ENCODE peak calls at places on chromosomes 5 and 9, in six cellular contexts. One of them, this sample, is unnamed.

GRCh38 chr5:132662925-132663770 is 5.2 kb downstream of the IL13 start:
- DNase-seq in endothelial cell of umbilical vein: no peak
- DNase-seq in WTC11: no peak
- DNase-seq in SK-N-SH: no peak
- DNase-seq in HepG2: peak
- DNase-seq in A549: no peak
- DNase-seq in this sample: peak

GRCh38 chr9:132828201-132828770 is 49.8 kb downstream of the AK8 start:
- DNase-seq in HepG2: no peak
- DNase-seq in endothelial cell of umbilical vein: no peak
- DNase-seq in WTC11: no peak
- DNase-seq in A549: no peak
- DNase-seq in SK-N-SH: no peak
- DNase-seq in this sample: no peak

GRCh38 chr9:3478549-3478953 is 47.2 kb downstream of the RFX3 start:
- DNase-seq in SK-N-SH: no peak
- DNase-seq in WTC11: no peak
- DNase-seq in HepG2: peak
- DNase-seq in A549: no peak
- DNase-seq in endothelial cell of umbilical vein: peak
- DNase-seq in this sample: no peak

GRCh38 chr5:6803981-6804550 is 90.8 kb downstream of the TENT4A start:
- DNase-seq in HepG2: no peak
- DNase-seq in WTC11: no peak
- DNase-seq in endothelial cell of umbilical vein: no peak
- DNase-seq in SK-N-SH: peak
- DNase-seq in A549: no peak
- DNase-seq in this sample: no peak

GRCh38 chr9:120389867-120390266 is 190.1 kb downstream of the CDK5RAP2 start:
- DNase-seq in SK-N-SH: no peak
- DNase-seq in HepG2: no peak
- DNase-seq in WTC11: no peak
- DNase-seq in endothelial cell of umbilical vein: no peak
- DNase-seq in A549: no peak
- DNase-seq in this sample: no peak

GRCh38 chr9:87016681-87017080 is 69.4 kb upstream of the GAS1 start:
- DNase-seq in HepG2: no peak
- DNase-seq in WTC11: no peak
- DNase-seq in endothelial cell of umbilical vein: no peak
- DNase-seq in SK-N-SH: no peak
- DNase-seq in A549: no peak
- DNase-seq in this sample: no peak

GRCh38 chr5:67475489-67475888 is 278.9 kb upstream of the CD180 start:
- DNase-seq in WTC11: no peak
- DNase-seq in A549: no peak
- DNase-seq in HepG2: no peak
- DNase-seq in SK-N-SH: no peak
- DNase-seq in endothelial cell of umbilical vein: no peak
- DNase-seq in this sample: no peak

GRCh38 chr5:58064799-58065198 is 395.1 kb downstream of the PLK2 start:
- DNase-seq in endothelial cell of umbilical vein: no peak
- DNase-seq in WTC11: no peak
- DNase-seq in A549: no peak
- DNase-seq in SK-N-SH: no peak
- DNase-seq in HepG2: no peak
- DNase-seq in this sample: no peak

GRCh38 chr9:4139201-4139600 is 160.7 kb downstream of the GLIS3 start:
- DNase-seq in endothelial cell of umbilical vein: no peak
- DNase-seq in HepG2: no peak
- DNase-seq in WTC11: no peak
- DNase-seq in A549: no peak
- DNase-seq in SK-N-SH: no peak
- DNase-seq in this sample: no peak

GRCh38 chr9:29230931-29231330 is 1657.7 kb upstream of the C9orf72 start:
- DNase-seq in HepG2: no peak
- DNase-seq in WTC11: no peak
- DNase-seq in A549: no peak
- DNase-seq in endothelial cell of umbilical vein: no peak
- DNase-seq in SK-N-SH: no peak
- DNase-seq in this sample: no peak

GRCh38 chr9:117114768-117115167 is 300.1 kb downstream of the ASTN2 start:
- DNase-seq in WTC11: peak
- DNase-seq in endothelial cell of umbilical vein: no peak
- DNase-seq in SK-N-SH: no peak
- DNase-seq in HepG2: no peak
- DNase-seq in A549: no peak
- DNase-seq in this sample: peak

GRCh38 chr5:138752341-138752950 is 779 bp upstream of the CTNNA1 start:
- DNase-seq in endothelial cell of umbilical vein: no peak
- DNase-seq in WTC11: peak
- DNase-seq in A549: peak
- DNase-seq in SK-N-SH: no peak
- DNase-seq in HepG2: peak
- DNase-seq in this sample: peak

GRCh38 chr9:129584136-129584535 is 36.8 kb downstream of the C9orf50 start:
- DNase-seq in WTC11: peak
- DNase-seq in HepG2: peak
- DNase-seq in A549: peak
- DNase-seq in endothelial cell of umbilical vein: peak
- DNase-seq in SK-N-SH: peak
- DNase-seq in this sample: peak

GRCh38 chr5:178121450-178122276 is 8.3 kb downstream of the N4BP3 start:
- DNase-seq in WTC11: no peak
- DNase-seq in HepG2: no peak
- DNase-seq in endothelial cell of umbilical vein: no peak
- DNase-seq in SK-N-SH: peak
- DNase-seq in A549: no peak
- DNase-seq in this sample: peak

GRCh38 chr5:10590226-10591047 is 26.6 kb downstream of the ANKRD33B start:
- DNase-seq in endothelial cell of umbilical vein: peak
- DNase-seq in A549: peak
- DNase-seq in SK-N-SH: peak
- DNase-seq in HepG2: no peak
- DNase-seq in WTC11: no peak
- DNase-seq in this sample: no peak

GRCh38 chr5:61055434-61056006 is 106.7 kb downstream of the SMIM15 start:
- DNase-seq in endothelial cell of umbilical vein: peak
- DNase-seq in HepG2: peak
- DNase-seq in A549: peak
- DNase-seq in WTC11: no peak
- DNase-seq in SK-N-SH: peak
- DNase-seq in this sample: peak

GRCh38 chr5:54387031-54387430 is 68.5 kb upstream of the HSPB3 start:
- DNase-seq in WTC11: no peak
- DNase-seq in A549: no peak
- DNase-seq in HepG2: no peak
- DNase-seq in endothelial cell of umbilical vein: no peak
- DNase-seq in SK-N-SH: no peak
- DNase-seq in this sample: no peak

GRCh38 chr9:121073038-121073437 is 1.7 kb upstream of the CNTRL start:
- DNase-seq in WTC11: no peak
- DNase-seq in SK-N-SH: no peak
- DNase-seq in endothelial cell of umbilical vein: peak
- DNase-seq in A549: no peak
- DNase-seq in HepG2: no peak
- DNase-seq in this sample: peak

GRCh38 chr9:34454571-34455065 is 3.8 kb downstream of the FAM219A start:
- DNase-seq in WTC11: no peak
- DNase-seq in SK-N-SH: peak
- DNase-seq in endothelial cell of umbilical vein: no peak
- DNase-seq in A549: peak
- DNase-seq in HepG2: no peak
- DNase-seq in this sample: peak

GRCh38 chr5:87765009-87765408 is 352.3 kb upstream of the CCNH start:
- DNase-seq in endothelial cell of umbilical vein: no peak
- DNase-seq in SK-N-SH: no peak
- DNase-seq in HepG2: no peak
- DNase-seq in A549: no peak
- DNase-seq in WTC11: peak
- DNase-seq in this sample: no peak

GRCh38 chr5:172455511-172456061 is 1.3 kb upstream of the SH3PXD2B start:
- DNase-seq in SK-N-SH: no peak
- DNase-seq in WTC11: peak
- DNase-seq in HepG2: no peak
- DNase-seq in endothelial cell of umbilical vein: peak
- DNase-seq in A549: no peak
- DNase-seq in this sample: no peak

GRCh38 chr5:134022333-134022732 is 17.6 kb upstream of the VDAC1 start:
- DNase-seq in A549: no peak
- DNase-seq in endothelial cell of umbilical vein: no peak
- DNase-seq in HepG2: no peak
- DNase-seq in SK-N-SH: no peak
- DNase-seq in WTC11: no peak
- DNase-seq in this sample: no peak

GRCh38 chr5:178234753-178235599 is 2.4 kb upstream of the PHYKPL start:
- DNase-seq in SK-N-SH: peak
- DNase-seq in A549: peak
- DNase-seq in HepG2: peak
- DNase-seq in WTC11: peak
- DNase-seq in endothelial cell of umbilical vein: peak
- DNase-seq in this sample: peak

GRCh38 chr5:130526708-130527107 is 622.4 kb downstream of the CHSY3 start:
- DNase-seq in SK-N-SH: no peak
- DNase-seq in WTC11: no peak
- DNase-seq in A549: no peak
- DNase-seq in HepG2: no peak
- DNase-seq in endothelial cell of umbilical vein: no peak
- DNase-seq in this sample: no peak

GRCh38 chr9:32738501-32739172 is 44.7 kb upstream of the TMEM215 start:
- DNase-seq in WTC11: no peak
- DNase-seq in endothelial cell of umbilical vein: no peak
- DNase-seq in HepG2: no peak
- DNase-seq in A549: no peak
- DNase-seq in SK-N-SH: no peak
- DNase-seq in this sample: no peak

GRCh38 chr5:137142371-137143243 is 356.5 kb downstream of the SPOCK1 start:
- DNase-seq in WTC11: no peak
- DNase-seq in SK-N-SH: no peak
- DNase-seq in HepG2: no peak
- DNase-seq in endothelial cell of umbilical vein: no peak
- DNase-seq in A549: no peak
- DNase-seq in this sample: no peak

GRCh38 chr9:127159949-127160610 is 37.6 kb upstream of the ANGPTL2 start:
- DNase-seq in SK-N-SH: no peak
- DNase-seq in A549: no peak
- DNase-seq in WTC11: no peak
- DNase-seq in HepG2: no peak
- DNase-seq in endothelial cell of umbilical vein: no peak
- DNase-seq in this sample: no peak

GRCh38 chr5:178348356-178349146 is 115.9 kb upstream of the PHYKPL start:
- DNase-seq in A549: no peak
- DNase-seq in HepG2: no peak
- DNase-seq in endothelial cell of umbilical vein: no peak
- DNase-seq in SK-N-SH: peak
- DNase-seq in WTC11: no peak
- DNase-seq in this sample: no peak

DNA sequence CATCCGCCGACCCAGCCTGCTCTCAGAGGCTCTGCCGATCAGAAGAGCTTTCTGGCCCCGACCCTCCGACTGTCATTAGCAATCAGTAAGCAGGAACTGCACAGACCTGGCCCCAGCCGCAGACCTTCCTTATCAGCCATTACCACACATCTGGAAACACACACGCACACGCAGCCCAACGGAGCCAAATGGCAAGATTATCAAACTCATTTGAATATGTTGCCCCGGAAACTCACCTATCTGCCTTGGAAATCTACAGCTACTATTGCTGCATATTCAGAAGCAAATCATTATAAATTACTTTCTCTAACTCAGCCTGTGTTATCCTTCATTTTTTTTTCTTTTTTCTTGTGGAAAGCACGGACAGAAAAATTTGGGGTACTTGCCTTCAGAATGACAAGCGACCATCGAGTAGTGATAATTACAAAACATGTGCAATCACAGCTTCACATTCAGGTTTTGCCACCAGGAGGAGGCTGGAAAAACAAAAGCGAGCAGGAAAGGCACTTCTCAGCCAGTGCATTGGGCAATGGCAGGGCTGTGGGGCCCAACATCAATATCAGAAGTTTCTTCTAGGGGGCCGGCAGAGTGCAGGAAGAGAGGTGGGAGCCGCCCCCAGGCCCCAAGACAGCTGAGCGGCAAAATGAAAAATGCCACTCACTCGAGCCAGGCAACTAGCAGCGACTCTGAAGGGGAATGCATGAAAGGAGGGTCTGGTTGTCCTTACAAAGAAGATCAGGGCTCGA is 122.3 kb downstream of the VAV2 start:
- DNase-seq in A549: no peak
- DNase-seq in WTC11: no peak
- DNase-seq in HepG2: no peak
- DNase-seq in SK-N-SH: peak
- DNase-seq in endothelial cell of umbilical vein: peak
- DNase-seq in this sample: peak
- TF ChIP-seq MAX in A549: no peak
- TF ChIP-seq MAX in WTC11: no peak
- TF ChIP-seq MAX in HepG2: no peak
- TF ChIP-seq MAX in SK-N-SH: no peak
- TF ChIP-seq MAX in endothelial cell of umbilical vein: no peak
- TF ChIP-seq MAX in this sample: no peak

GRCh38 chr5:33322632-33323031 is 118.1 kb upstream of the TARS1 start:
- DNase-seq in SK-N-SH: no peak
- DNase-seq in endothelial cell of umbilical vein: no peak
- DNase-seq in WTC11: no peak
- DNase-seq in A549: no peak
- DNase-seq in HepG2: no peak
- DNase-seq in this sample: no peak
- TF ChIP-seq MAX in SK-N-SH: no peak
- TF ChIP-seq MAX in endothelial cell of umbilical vein: no peak
- TF ChIP-seq MAX in WTC11: no peak
- TF ChIP-seq MAX in A549: no peak
- TF ChIP-seq MAX in HepG2: no peak
- TF ChIP-seq MAX in this sample: no peak

GRCh38 chr5:21154526-21154925 is 1166.5 kb upstream of the CDH18 start:
- DNase-seq in A549: no peak
- DNase-seq in SK-N-SH: no peak
- DNase-seq in WTC11: no peak
- DNase-seq in endothelial cell of umbilical vein: peak
- DNase-seq in HepG2: no peak
- DNase-seq in this sample: no peak
- TF ChIP-seq MAX in A549: no peak
- TF ChIP-seq MAX in SK-N-SH: no peak
- TF ChIP-seq MAX in WTC11: no peak
- TF ChIP-seq MAX in endothelial cell of umbilical vein: no peak
- TF ChIP-seq MAX in HepG2: no peak
- TF ChIP-seq MAX in this sample: no peak

DNA sequence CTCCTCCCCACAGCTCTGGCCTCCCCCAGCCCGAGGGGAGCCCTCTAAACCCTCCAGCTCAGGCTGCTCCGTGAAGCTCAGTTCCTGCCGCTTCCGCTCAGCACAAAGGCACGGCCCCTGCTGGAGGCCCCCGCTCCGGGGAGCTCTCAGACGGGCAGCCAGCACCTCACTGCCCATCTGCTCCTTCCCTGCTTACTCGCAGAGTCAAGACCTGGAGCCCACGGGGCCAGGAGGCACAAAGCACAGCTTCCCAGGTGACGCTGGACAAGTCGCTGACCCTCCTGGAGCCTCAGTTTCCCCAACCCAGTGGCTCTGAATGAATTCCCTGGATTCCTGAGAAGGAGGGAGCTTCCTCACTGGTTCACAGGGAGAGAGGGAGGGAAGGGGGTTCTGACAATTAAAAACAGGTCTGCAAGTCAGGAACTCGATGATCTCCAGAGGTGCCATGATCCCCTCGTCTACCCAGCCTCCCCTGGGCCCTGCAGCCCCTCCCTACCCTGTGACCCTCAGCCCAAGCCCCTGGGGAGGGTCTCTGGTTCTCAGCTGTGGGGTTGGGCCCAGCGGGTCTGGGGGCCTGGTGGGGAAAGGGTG is 36.2 kb downstream of the VAV2 start:
- DNase-seq in WTC11: peak
- DNase-seq in SK-N-SH: peak
- DNase-seq in A549: no peak
- DNase-seq in HepG2: no peak
- DNase-seq in endothelial cell of umbilical vein: peak
- DNase-seq in this sample: peak
- TF ChIP-seq MAX in WTC11: no peak
- TF ChIP-seq MAX in SK-N-SH: no peak
- TF ChIP-seq MAX in A549: no peak
- TF ChIP-seq MAX in HepG2: no peak
- TF ChIP-seq MAX in endothelial cell of umbilical vein: no peak
- TF ChIP-seq MAX in this sample: no peak

This sample was measured in NB4.